ENCODE peak calls at places on chromosomes 12 and 14, in six cellular contexts. V is endothelial cell of umbilical vein; P is tibial artery; Z is effector memory CD4-positive, alpha-beta T cell; H is osteoblast; S is cardiac muscle cell. L is an unnamed sample.
A peak's percentile ranks its signal among the peaks of the same experiment; 100 is the strongest.

GRCh38 chr12:57887631-57888406 is 41.3 kb upstream of the CTDSP2 start:
- DNase-seq in V (peak; percentile 75), P (peak; percentile 92), Z (no peak), H (no peak), S (peak; percentile 75), L (no peak)

GRCh38 chr12:107196681-107197080 is 103.3 kb upstream of the CRY1 start:
- DNase-seq in V (no peak), P (no peak), Z (no peak), H (no peak), S (no peak), L (no peak)

GRCh38 chr12:115096673-115097349 is 412.8 kb upstream of the TBX3 start:
- DNase-seq in V (no peak), P (no peak), Z (no peak), H (no peak), S (peak; percentile 34), L (no peak)

GRCh38 chr14:80387563-80387981 is 176.3 kb upstream of the DIO2 start:
- DNase-seq in V (no peak), P (no peak), Z (no peak), H (peak; percentile 10), S (no peak), L (no peak)

GRCh38 chr14:23057757-23058653 is 685 bp upstream of the CDH24 start:
- DNase-seq in V (peak; percentile 87), P (peak; percentile 92), Z (peak; percentile 69), H (peak; percentile 99), S (peak; percentile 88), L (peak; percentile 40)

GRCh38 chr12:78315018-78315417 is 484.3 kb downstream of the NAV3 start:
- DNase-seq in V (no peak), P (no peak), Z (no peak), H (no peak), S (no peak), L (no peak)

GRCh38 chr12:44930972-44931600 is 55.0 kb upstream of the NELL2 start:
- DNase-seq in V (peak; percentile 74), P (no peak), Z (no peak), H (peak; percentile 50), S (peak; percentile 79), L (no peak)

GRCh38 chr12:76029982-76030377 is 1.6 kb downstream of the PHLDA1 start:
- DNase-seq in V (peak; percentile 59), P (no peak), Z (no peak), H (peak; percentile 75), S (peak; percentile 70), L (no peak)

GRCh38 chr12:1926274-1926673 is 7.8 kb upstream of the CACNA2D4 start:
- DNase-seq in V (no peak), P (peak; percentile 66), Z (no peak), H (no peak), S (no peak), L (no peak)

GRCh38 chr14:59787045-59787674 is 83.4 kb downstream of the RTN1 start:
- DNase-seq in V (no peak), P (no peak), Z (no peak), H (no peak), S (no peak), L (no peak)

GRCh38 chr12:52054231-52054837 is 3.1 kb downstream of the NR4A1 start:
- DNase-seq in V (no peak), P (no peak), Z (no peak), H (no peak), S (peak; percentile 42), L (no peak)

GRCh38 chr12:68317047-68317667 is 15.0 kb downstream of the MDM1 start:
- DNase-seq in V (peak; percentile 49), P (no peak), Z (no peak), H (no peak), S (peak; percentile 77), L (no peak)

GRCh38 chr12:62933871-62934798 is 815 bp downstream of the PPM1H start:
- DNase-seq in V (peak; percentile 44), P (peak; percentile 70), Z (no peak), H (peak; percentile 93), S (peak; percentile 36), L (no peak)

GRCh38 chr12:2052861-2053674 is at the start of gene CACNA1C:
- DNase-seq in V (peak; percentile 24), P (peak; percentile 85), Z (no peak), H (peak; percentile 99), S (peak; percentile 75), L (no peak)

GRCh38 chr14:65487783-65488578 is 75.5 kb downstream of the FUT8 start:
- DNase-seq in V (no peak), P (no peak), Z (no peak), H (no peak), S (no peak), L (no peak)

GRCh38 chr12:110639336-110640178 is 25.6 kb downstream of the TCTN1 start:
- DNase-seq in V (peak; percentile 12), P (no peak), Z (no peak), H (no peak), S (peak; percentile 61), L (no peak)

GRCh38 chr12:124125472-124125871 is 152.5 kb downstream of the ZNF664 start:
- DNase-seq in V (no peak), P (no peak), Z (no peak), H (no peak), S (no peak), L (peak; percentile 72)

GRCh38 chr12:34311337-34311736 is 289.0 kb downstream of the ALG10 start:
- DNase-seq in V (no peak), P (no peak), Z (no peak), H (no peak), S (no peak), L (no peak)

GRCh38 chr14:97180304-97181200 is 383.4 kb downstream of the VRK1 start:
- DNase-seq in V (no peak), P (no peak), Z (no peak), H (no peak), S (peak; percentile 1), L (no peak)

GRCh38 chr12:114920828-114921579 is 237.0 kb upstream of the TBX3 start:
- DNase-seq in V (no peak), P (no peak), Z (no peak), H (peak; percentile 36), S (peak; percentile 33), L (no peak)

GRCh38 chr12:132566551-132567131 is 43.7 kb downstream of the LRCOL1 start:
- DNase-seq in V (no peak), P (no peak), Z (no peak), H (no peak), S (no peak), L (no peak)

GRCh38 chr12:94080684-94081009 is 67.7 kb upstream of the PLXNC1 start:
- DNase-seq in V (no peak), P (no peak), Z (no peak), H (peak; percentile 23), S (no peak), L (no peak)

GRCh38 chr12:26271889-26272492 is 76.6 kb downstream of the SSPN start:
- DNase-seq in V (peak; percentile 93), P (peak; percentile 83), Z (no peak), H (peak; percentile 58), S (peak; percentile 95), L (peak; percentile 69)

GRCh38 chr12:45944771-45945170 is 45.6 kb downstream of the SCAF11 start:
- DNase-seq in V (no peak), P (no peak), Z (no peak), H (no peak), S (peak; percentile 80), L (no peak)

GRCh38 chr12:126108247-126108646 is 1043.0 kb downstream of the AACS start:
- DNase-seq in V (no peak), P (no peak), Z (no peak), H (no peak), S (no peak), L (no peak)
- H3K9me3 ChIP-seq in V (peaks cover 1% of the 10 kb centered on the region), P (no peaks in the 10 kb centered on the region), Z (no peaks in the 10 kb centered on the region), H (no peaks in the 10 kb centered on the region), S (no peaks in the 10 kb centered on the region), L (no peaks in the 10 kb centered on the region)

DNA sequence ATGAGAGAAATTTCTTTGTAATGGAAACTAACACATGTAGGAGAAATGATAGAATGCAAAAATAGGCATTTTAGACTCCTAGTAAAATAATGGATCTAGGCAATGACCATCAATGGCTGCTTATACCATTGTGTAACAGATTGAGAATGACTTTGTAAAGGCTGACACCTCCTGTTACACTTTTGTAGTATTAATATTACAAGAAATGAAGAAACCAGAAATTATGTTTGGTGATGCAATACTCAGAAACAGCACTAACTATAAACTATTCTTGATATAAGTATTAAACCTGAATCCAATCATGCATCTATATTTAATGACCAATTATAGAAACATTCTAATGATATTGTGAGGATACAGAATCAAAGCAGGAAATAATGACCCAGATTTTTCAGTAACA is 108.5 kb upstream of the CNTN1 start:
- DNase-seq in V (no peak), P (no peak), Z (no peak), H (no peak), S (no peak), L (no peak)
- H3K9me3 ChIP-seq in V (no peaks in the 10 kb centered on the region), P (no peaks in the 10 kb centered on the region), Z (no peaks in the 10 kb centered on the region), H (no peaks in the 10 kb centered on the region), S (no peaks in the 10 kb centered on the region), L (peaks cover 3% of the 10 kb centered on the region)

DNA sequence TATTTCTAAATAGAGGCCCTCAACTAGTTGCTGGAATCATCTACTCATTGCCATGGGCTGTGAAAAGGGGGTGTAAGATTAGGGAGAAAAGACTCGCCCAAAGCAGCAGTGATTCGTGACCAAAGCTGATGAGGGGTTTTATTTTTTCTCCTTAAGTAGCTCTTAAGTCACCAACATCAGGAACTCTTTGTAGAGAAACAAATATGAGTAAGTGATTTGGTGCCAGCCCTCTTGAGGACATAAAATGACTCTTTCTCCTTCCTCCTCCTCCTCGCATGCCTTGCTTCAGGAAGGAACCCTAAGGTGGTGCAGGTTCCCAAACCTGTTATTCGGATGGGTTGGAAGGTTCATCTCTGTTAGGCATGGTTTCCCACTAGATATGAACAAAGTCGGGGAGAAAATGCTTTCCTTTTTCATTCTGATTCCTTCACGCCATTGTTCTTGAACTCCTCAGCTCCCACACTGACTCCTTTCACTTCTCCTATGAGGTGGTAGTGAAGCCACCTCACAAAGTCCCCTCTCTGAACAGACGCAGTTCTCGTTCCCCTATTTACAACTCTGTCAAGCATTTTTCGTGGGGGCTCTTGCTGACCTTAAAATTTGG is 113.4 kb downstream of the ETV6 start:
- DNase-seq in V (no peak), P (no peak), Z (no peak), H (no peak), S (no peak), L (peak; percentile 88)
- H3K9me3 ChIP-seq in V (no peaks in the 10 kb centered on the region), P (no peaks in the 10 kb centered on the region), Z (no peaks in the 10 kb centered on the region), H (no peaks in the 10 kb centered on the region), S (no peaks in the 10 kb centered on the region), L (no peaks in the 10 kb centered on the region)

GRCh38 chr14:104315625-104316024 is 177.2 kb downstream of the KIF26A start:
- DNase-seq in V (no peak), P (peak; percentile 11), Z (no peak), H (peak; percentile 88), S (no peak), L (no peak)

GRCh38 chr14:104316121-104316722 is 177.8 kb downstream of the KIF26A start:
- DNase-seq in V (no peak), P (peak; percentile 44), Z (no peak), H (peak; percentile 67), S (no peak), L (no peak)

GRCh38 chr14:104315169-104315568 is 176.8 kb downstream of the KIF26A start:
- DNase-seq in V (no peak), P (peak; percentile 11), Z (no peak), H (peak; percentile 64), S (no peak), L (no peak)

GRCh38 chr14:104313674-104314073 is 175.3 kb downstream of the KIF26A start:
- DNase-seq in V (no peak), P (peak; percentile 10), Z (no peak), H (peak; percentile 61), S (no peak), L (no peak)

GRCh38 chr14:104314251-104314941 is 176.0 kb downstream of the KIF26A start:
- DNase-seq in V (no peak), P (peak; percentile 44), Z (no peak), H (peak; percentile 72), S (no peak), L (no peak)
- H3K9me3 ChIP-seq in V (no peaks in the 10 kb centered on the region), P (peaks cover 5% of the 10 kb centered on the region), Z (no peaks in the 10 kb centered on the region), H (no peaks in the 10 kb centered on the region), S (no peaks in the 10 kb centered on the region), L (no peaks in the 10 kb centered on the region)